ENCODE peak calls at places on chromosomes 2 and 18, in four cellular contexts. D, G, N and K are unnamed samples.
A peak's percentile ranks its signal among the peaks of the same experiment; 100 is the strongest.

GRCh38 chr18:2910751-2911425 is 64.1 kb downstream of the EMILIN2 start:
- DNase-seq in G (no peak), D (no peak), N (no peak), K (no peak)

GRCh38 chr2:66443183-66443976 is 8.5 kb downstream of the MEIS1 start:
- DNase-seq in G (no peak), N (no peak), D (no peak), K (no peak)

GRCh38 chr2:222982909-222983265 is 69.1 kb upstream of the KCNE4 start:
- DNase-seq in N (no peak), D (no peak), G (no peak), K (no peak)

GRCh38 chr2:170813611-170814550 is 2.8 kb upstream of the GAD1 start:
- DNase-seq in N (no peak), D (no peak), G (peak; percentile 22), K (no peak)

GRCh38 chr2:19901201-19901457 is 654 bp downstream of the TTC32 start:
- DNase-seq in N (no peak), D (no peak), G (no peak), K (no peak)

GRCh38 chr2:221716434-221717303 is 144.6 kb upstream of the EPHA4 start:
- DNase-seq in D (no peak), G (no peak), N (no peak), K (peak; percentile 42)

GRCh38 chr2:47560107-47560819 is 157.3 kb downstream of the MSH2 start:
- DNase-seq in G (no peak), D (no peak), N (no peak), K (no peak)

GRCh38 chr2:195477248-195477995 is 179.6 kb upstream of the SLC39A10 start:
- DNase-seq in N (no peak), D (no peak), G (peak; percentile 89), K (peak; percentile 51)

GRCh38 chr2:159609933-159610523 is 6.3 kb downstream of the BAZ2B start:
- DNase-seq in D (no peak), N (no peak), G (no peak), K (no peak)

GRCh38 chr18:5424903-5425302 is 118.9 kb downstream of the EPB41L3 start:
- DNase-seq in N (no peak), D (no peak), G (peak; percentile 16), K (no peak)

GRCh38 chr2:241237047-241237446 is 48.6 kb downstream of the ANO7 start:
- DNase-seq in D (no peak), N (no peak), G (no peak), K (no peak)

GRCh38 chr18:48631851-48632250 is 93.0 kb downstream of the CTIF start:
- DNase-seq in G (no peak), N (no peak), D (no peak), K (no peak)

GRCh38 chr2:235170536-235171510 is 219.0 kb downstream of the SH3BP4 start:
- DNase-seq in N (no peak), D (no peak), G (peak; percentile 93), K (peak; percentile 56)

GRCh38 chr2:224930990-224931389 is 111.3 kb downstream of the DOCK10 start:
- DNase-seq in D (peak; percentile 46), N (no peak), G (no peak), K (no peak)

GRCh38 chr18:23541349-23542093 is 38.2 kb downstream of the RMC1 start:
- DNase-seq in D (no peak), N (no peak), G (no peak), K (no peak)

GRCh38 chr18:47735041-47735440 is 195.4 kb downstream of the SMAD2 start:
- DNase-seq in G (no peak), D (no peak), N (no peak), K (no peak)

GRCh38 chr18:26543368-26543767 is 5.0 kb downstream of the KCTD1 start:
- DNase-seq in G (no peak), D (no peak), N (no peak), K (no peak)